ENCODE peak calls at places on chromosome 22, in four cellular contexts. One of them, this sample, is unnamed.

GRCh38 chr22:46996595-46997310 is 234.3 kb downstream of the TBC1D22A start:
- DNase-seq in hippocampal formation: no peak
- DNase-seq in memory B cell: no peak
- DNase-seq in GM04504: no peak
- DNase-seq in this sample: no peak

GRCh38 chr22:43829448-43829821 is 17.3 kb upstream of the EFCAB6 start:
- DNase-seq in hippocampal formation: no peak
- DNase-seq in memory B cell: no peak
- DNase-seq in GM04504: peak
- DNase-seq in this sample: no peak

GRCh38 chr22:23698673-23699235 is 7.9 kb downstream of the RGL4 start:
- DNase-seq in hippocampal formation: no peak
- DNase-seq in GM04504: no peak
- DNase-seq in memory B cell: no peak
- DNase-seq in this sample: no peak

GRCh38 chr22:50173221-50173982 is 2.9 kb downstream of the PANX2 start:
- DNase-seq in memory B cell: no peak
- DNase-seq in hippocampal formation: no peak
- DNase-seq in GM04504: no peak
- DNase-seq in this sample: peak

GRCh38 chr22:19962246-19962908 is 20.8 kb upstream of the TXNRD2 start:
- DNase-seq in GM04504: no peak
- DNase-seq in hippocampal formation: peak
- DNase-seq in memory B cell: no peak
- DNase-seq in this sample: peak

GRCh38 chr22:26416670-26417270 is 12.3 kb upstream of the ASPHD2 start:
- DNase-seq in memory B cell: no peak
- DNase-seq in GM04504: peak
- DNase-seq in hippocampal formation: no peak
- DNase-seq in this sample: no peak

GRCh38 chr22:24588756-24589481 is 4.0 kb downstream of the LRRC75B start:
- DNase-seq in GM04504: no peak
- DNase-seq in memory B cell: no peak
- DNase-seq in hippocampal formation: no peak
- DNase-seq in this sample: no peak

GRCh38 chr22:43346521-43346929 is 3.4 kb upstream of the SCUBE1 start:
- DNase-seq in memory B cell: peak
- DNase-seq in GM04504: peak
- DNase-seq in hippocampal formation: no peak
- DNase-seq in this sample: peak

GRCh38 chr22:22942511-22943329 is 55.1 kb downstream of the IGLL5 start:
- DNase-seq in hippocampal formation: no peak
- DNase-seq in memory B cell: peak
- DNase-seq in GM04504: peak
- DNase-seq in this sample: peak

GRCh38 chr22:17980013-17980510 is 44.3 kb downstream of the MICAL3 start:
- DNase-seq in memory B cell: no peak
- DNase-seq in hippocampal formation: no peak
- DNase-seq in GM04504: no peak
- DNase-seq in this sample: peak

GRCh38 chr22:44882226-44882905 is 127.4 kb downstream of the PHF21B start:
- DNase-seq in hippocampal formation: no peak
- DNase-seq in GM04504: no peak
- DNase-seq in memory B cell: no peak
- DNase-seq in this sample: no peak

GRCh38 chr22:16563555-16564520 is 28.8 kb downstream of the CCT8L2 start:
- DNase-seq in hippocampal formation: no peak
- DNase-seq in memory B cell: no peak
- DNase-seq in GM04504: no peak
- DNase-seq in this sample: no peak

GRCh38 chr22:40107244-40107643 is 70.5 kb upstream of the TNRC6B start:
- DNase-seq in memory B cell: no peak
- DNase-seq in GM04504: no peak
- DNase-seq in hippocampal formation: no peak
- DNase-seq in this sample: no peak

GRCh38 chr22:19178659-19179471 is at the start of gene SLC25A1:
- DNase-seq in GM04504: peak
- DNase-seq in hippocampal formation: peak
- DNase-seq in memory B cell: peak
- DNase-seq in this sample: peak

GRCh38 chr22:40694409-40694808 is 15.1 kb downstream of the MCHR1 start:
- DNase-seq in hippocampal formation: no peak
- DNase-seq in GM04504: no peak
- DNase-seq in memory B cell: no peak
- DNase-seq in this sample: peak

GRCh38 chr22:32794449-32795213 is 6.9 kb upstream of the TIMP3 start:
- DNase-seq in hippocampal formation: peak
- DNase-seq in memory B cell: no peak
- DNase-seq in GM04504: no peak
- DNase-seq in this sample: no peak

GRCh38 chr22:46462726-46463371 is 74.6 kb downstream of the CELSR1 start:
- DNase-seq in memory B cell: no peak
- DNase-seq in hippocampal formation: no peak
- DNase-seq in GM04504: peak
- DNase-seq in this sample: no peak

GRCh38 chr22:17896552-17896951 is 122.3 kb upstream of the BID start:
- DNase-seq in hippocampal formation: no peak
- DNase-seq in GM04504: no peak
- DNase-seq in memory B cell: no peak
- DNase-seq in this sample: peak

GRCh38 chr22:44102856-44103255 is 77.9 kb upstream of the PARVG start:
- DNase-seq in memory B cell: no peak
- DNase-seq in GM04504: no peak
- DNase-seq in hippocampal formation: no peak
- DNase-seq in this sample: no peak

GRCh38 chr22:47278655-47279054 is 516.2 kb downstream of the TBC1D22A start:
- DNase-seq in memory B cell: no peak
- DNase-seq in hippocampal formation: no peak
- DNase-seq in GM04504: no peak
- DNase-seq in this sample: no peak

GRCh38 chr22:30332551-30332950 is 5.8 kb upstream of the TBC1D10A start:
- DNase-seq in GM04504: no peak
- DNase-seq in hippocampal formation: peak
- DNase-seq in memory B cell: no peak
- DNase-seq in this sample: no peak

GRCh38 chr22:37232140-37232998 is 11.7 kb downstream of the RAC2 start:
- DNase-seq in hippocampal formation: no peak
- DNase-seq in memory B cell: no peak
- DNase-seq in GM04504: no peak
- DNase-seq in this sample: no peak

GRCh38 chr22:45009881-45010531 is at the start of gene PHF21B:
- DNase-seq in hippocampal formation: peak
- DNase-seq in GM04504: no peak
- DNase-seq in memory B cell: no peak
- DNase-seq in this sample: no peak

GRCh38 chr22:48605856-48606255 is 1221.8 kb downstream of the BRD1 start:
- DNase-seq in memory B cell: no peak
- DNase-seq in GM04504: no peak
- DNase-seq in hippocampal formation: no peak
- DNase-seq in this sample: no peak

GRCh38 chr22:37633082-37633692 is 6.3 kb upstream of the SH3BP1 start:
- DNase-seq in GM04504: no peak
- DNase-seq in memory B cell: no peak
- DNase-seq in hippocampal formation: no peak
- DNase-seq in this sample: peak

GRCh38 chr22:19868333-19868732 is 13.7 kb upstream of the GNB1L start:
- DNase-seq in hippocampal formation: no peak
- DNase-seq in memory B cell: no peak
- DNase-seq in GM04504: no peak
- DNase-seq in this sample: no peak

GRCh38 chr22:43957871-43958270 is 2.6 kb downstream of the SAMM50 start:
- DNase-seq in GM04504: no peak
- DNase-seq in hippocampal formation: no peak
- DNase-seq in memory B cell: no peak
- DNase-seq in this sample: no peak

GRCh38 chr22:28711820-28712777 is 29.5 kb downstream of the CHEK2 start:
- DNase-seq in memory B cell: no peak
- DNase-seq in hippocampal formation: no peak
- DNase-seq in GM04504: peak
- DNase-seq in this sample: no peak

GRCh38 chr22:49380828-49381114 is 446.9 kb downstream of the BRD1 start:
- DNase-seq in GM04504: no peak
- DNase-seq in hippocampal formation: no peak
- DNase-seq in memory B cell: no peak
- DNase-seq in this sample: no peak

GRCh38 chr22:23061471-23062280 is 8.6 kb upstream of the GNAZ start:
- DNase-seq in GM04504: no peak
- DNase-seq in hippocampal formation: no peak
- DNase-seq in memory B cell: no peak
- DNase-seq in this sample: no peak

GRCh38 chr22:19807914-19808872 is 46.5 kb downstream of the GNB1L start:
- DNase-seq in hippocampal formation: no peak
- DNase-seq in memory B cell: no peak
- DNase-seq in GM04504: no peak
- DNase-seq in this sample: no peak

GRCh38 chr22:36977401-36977861 is 41.8 kb downstream of the TST start:
- DNase-seq in GM04504: no peak
- DNase-seq in hippocampal formation: no peak
- DNase-seq in memory B cell: peak
- DNase-seq in this sample: peak

GRCh38 chr22:39943366-39943765 is 16.8 kb upstream of the TMA7B start:
- DNase-seq in GM04504: no peak
- DNase-seq in memory B cell: no peak
- DNase-seq in hippocampal formation: no peak
- DNase-seq in this sample: no peak

GRCh38 chr22:20553947-20554741 is 46.7 kb downstream of the MED15 start:
- DNase-seq in GM04504: no peak
- DNase-seq in memory B cell: no peak
- DNase-seq in hippocampal formation: no peak
- DNase-seq in this sample: no peak

GRCh38 chr22:27107824-27108223 is 450.4 kb downstream of the MIAT start:
- DNase-seq in hippocampal formation: no peak
- DNase-seq in GM04504: peak
- DNase-seq in memory B cell: no peak
- DNase-seq in this sample: no peak

GRCh38 chr22:20268350-20269012 is 363 bp upstream of the RTN4R start:
- DNase-seq in GM04504: no peak
- DNase-seq in hippocampal formation: no peak
- DNase-seq in memory B cell: peak
- DNase-seq in this sample: no peak

GRCh38 chr22:45441158-45441557 is 27.7 kb downstream of the RIBC2 start:
- DNase-seq in memory B cell: no peak
- DNase-seq in GM04504: peak
- DNase-seq in hippocampal formation: peak
- DNase-seq in this sample: peak

GRCh38 chr22:25027959-25028840 is 75.7 kb downstream of the KIAA1671 start:
- DNase-seq in GM04504: no peak
- DNase-seq in memory B cell: no peak
- DNase-seq in hippocampal formation: no peak
- DNase-seq in this sample: no peak

GRCh38 chr22:45497746-45498145 is 4.9 kb upstream of the FBLN1 start:
- DNase-seq in memory B cell: no peak
- DNase-seq in GM04504: no peak
- DNase-seq in hippocampal formation: no peak
- DNase-seq in this sample: no peak

This sample was measured in Kasumi-1.